ENCODE peak calls at places on chromosome 2, in nine cellular contexts. A is GOT3, X is foreskin fibroblast, N is T-helper 2 cell, M is hepatocyte, Z is cardiac fibroblast, K is mammary epithelial cell, I is HCT116, Y is NCI-H2081. Q is an unnamed sample.

GRCh38 chr2:149686677-149687427 is 99.3 kb upstream of the MMADHC start:
- DNase-seq in A (no peak), X (no peak), N (no peak), M (no peak), Z (no peak), K (no peak), I (no peak), Y (no peak), Q (no peak)

GRCh38 chr2:177465400-177466138 is 73.0 kb downstream of the AGPS start:
- DNase-seq in A (no peak), X (no peak), N (no peak), M (no peak), Z (no peak), K (no peak), I (no peak), Y (no peak), Q (no peak)

GRCh38 chr2:31397099-31397498 is 17.4 kb downstream of the XDH start:
- DNase-seq in A (no peak), X (no peak), N (no peak), M (no peak), Z (no peak), K (no peak), I (no peak), Y (peak; percentile 94), Q (no peak)

GRCh38 chr2:1415501-1415900 is 2.2 kb downstream of the TPO start:
- DNase-seq in A (no peak), X (no peak), N (no peak), M (no peak), Z (no peak), K (no peak), I (no peak), Y (no peak), Q (no peak)

GRCh38 chr2:172861163-172861562 is 125.5 kb downstream of the RAPGEF4 start:
- DNase-seq in A (no peak), X (no peak), N (no peak), M (no peak), Z (peak; percentile 36), K (no peak), I (no peak), Y (no peak), Q (no peak)

GRCh38 chr2:48482313-48482712 is 47.6 kb upstream of the STON1 start:
- DNase-seq in A (no peak), X (peak; percentile 53), N (no peak), M (peak; percentile 7), Z (peak; percentile 92), K (no peak), I (no peak), Y (no peak), Q (peak; percentile 78)

GRCh38 chr2:211129798-211130197 is 573.4 kb downstream of the CPS1 start:
- DNase-seq in A (no peak), X (no peak), N (no peak), M (no peak), Z (no peak), K (no peak), I (no peak), Y (no peak), Q (no peak)

GRCh38 chr2:30649278-30649677 is 158.0 kb downstream of the CAPN13 start:
- DNase-seq in A (no peak), X (no peak), N (no peak), M (no peak), Z (no peak), K (no peak), I (no peak), Y (no peak), Q (no peak)

GRCh38 chr2:137435176-137435575 is 529.1 kb upstream of the HNMT start:
- DNase-seq in A (no peak), X (peak; percentile 49), N (no peak), M (no peak), Z (peak; percentile 1), K (peak; percentile 10), I (no peak), Y (no peak), Q (no peak)

GRCh38 chr2:96839288-96839874 is 4.4 kb downstream of the ANKRD23 start:
- DNase-seq in A (no peak), X (no peak), N (peak; percentile 95), M (no peak), Z (no peak), K (peak; percentile 9), I (no peak), Y (no peak), Q (no peak)

GRCh38 chr2:96960271-96960955 is 26.0 kb downstream of the FAM178B start:
- DNase-seq in A (peak; percentile 33), X (peak; percentile 65), N (peak; percentile 87), M (peak; percentile 93), Z (peak; percentile 89), K (peak; percentile 54), I (peak; percentile 79), Y (peak; percentile 83), Q (peak; percentile 70)

GRCh38 chr2:21301871-21302433 is 178.2 kb downstream of the TDRD15 start:
- DNase-seq in A (no peak), X (no peak), N (no peak), M (no peak), Z (no peak), K (no peak), I (no peak), Y (no peak), Q (no peak)

GRCh38 chr2:53535234-53535867 is 232.3 kb upstream of the CHAC2 start:
- DNase-seq in A (no peak), X (no peak), N (no peak), M (no peak), Z (no peak), K (no peak), I (no peak), Y (no peak), Q (no peak)

GRCh38 chr2:237236188-237236587 is 150.5 kb downstream of the COPS8 start:
- DNase-seq in A (no peak), X (no peak), N (no peak), M (no peak), Z (peak; percentile 47), K (no peak), I (no peak), Y (no peak), Q (no peak)

GRCh38 chr2:165833156-165833555 is 39.1 kb upstream of the GALNT3 start:
- DNase-seq in A (no peak), X (peak; percentile 34), N (no peak), M (no peak), Z (peak; percentile 42), K (peak; percentile 86), I (no peak), Y (no peak), Q (peak; percentile 75)

GRCh38 chr2:235493402-235493774 is 455 bp upstream of the AGAP1 start:
- DNase-seq in A (no peak), X (peak; percentile 40), N (no peak), M (no peak), Z (peak; percentile 66), K (no peak), I (no peak), Y (peak; percentile 49), Q (peak; percentile 47)

GRCh38 chr2:144402282-144402681 is 117.6 kb downstream of the ZEB2 start:
- DNase-seq in A (no peak), X (no peak), N (no peak), M (no peak), Z (no peak), K (no peak), I (no peak), Y (no peak), Q (no peak)

GRCh38 chr2:29974086-29974485 is 52.7 kb upstream of the ALK start:
- DNase-seq in A (no peak), X (no peak), N (no peak), M (no peak), Z (no peak), K (no peak), I (no peak), Y (no peak), Q (no peak)

GRCh38 chr2:201298462-201298861 is 38.1 kb downstream of the CASP8 start:
- DNase-seq in A (no peak), X (peak; percentile 14), N (no peak), M (no peak), Z (no peak), K (peak; percentile 27), I (no peak), Y (no peak), Q (peak; percentile 22)

GRCh38 chr2:3399829-3400228 is 20.3 kb downstream of the TRAPPC12 start:
- DNase-seq in A (no peak), X (peak; percentile 10), N (no peak), M (no peak), Z (peak; percentile 8), K (no peak), I (no peak), Y (no peak), Q (no peak)

GRCh38 chr2:2644040-2644439 is 313.0 kb upstream of the MYT1L start:
- DNase-seq in A (no peak), X (no peak), N (peak; percentile 7), M (no peak), Z (no peak), K (no peak), I (no peak), Y (no peak), Q (no peak)

GRCh38 chr2:11750917-11751316 is 4.5 kb downstream of the LPIN1 start:
- DNase-seq in A (no peak), X (no peak), N (peak; percentile 54), M (no peak), Z (no peak), K (peak; percentile 79), I (no peak), Y (no peak), Q (no peak)

GRCh38 chr2:175233135-175233719 is 51.7 kb upstream of the ATP5MC3 start:
- DNase-seq in A (no peak), X (peak; percentile 37), N (peak; percentile 29), M (peak; percentile 35), Z (peak; percentile 37), K (peak; percentile 43), I (no peak), Y (peak; percentile 26), Q (peak; percentile 61)

GRCh38 chr2:171046056-171046560 is 114.6 kb downstream of the TLK1 start:
- DNase-seq in A (no peak), X (no peak), N (no peak), M (no peak), Z (no peak), K (no peak), I (no peak), Y (no peak), Q (peak; percentile 7)

GRCh38 chr2:241636182-241636982 is 576 bp downstream of the THAP4 start:
- DNase-seq in A (no peak), X (no peak), N (peak; percentile 41), M (peak; percentile 77), Z (peak; percentile 34), K (peak; percentile 44), I (no peak), Y (peak; percentile 15), Q (peak; percentile 32)

Q was measured in astrocyte of the spinal cord.